ENCODE peak calls at places on chromosome 4, in eight cellular contexts. N is CD4-positive, alpha-beta T cell; X is mammary epithelial cell; R is H9; A is osteocyte; M is A549; G is endodermal cell; P is cardiac fibroblast. W is an unnamed sample.

GRCh38 chr4:32025840-32026459 is 1305.8 kb downstream of the PCDH7 start:
- DNase-seq in N (no peak), X (peak), R (no peak), A (no peak), M (peak), G (peak), P (peak), W (no peak)

GRCh38 chr4:41881931-41882621 is 53.2 kb upstream of the TMEM33 start:
- DNase-seq in N (no peak), X (no peak), R (peak), A (no peak), M (no peak), G (peak), P (no peak), W (no peak)

GRCh38 chr4:181504846-181505374 is 738.3 kb upstream of the TENM3 start:
- DNase-seq in N (no peak), X (no peak), R (no peak), A (no peak), M (no peak), G (no peak), P (no peak), W (no peak)

GRCh38 chr4:55125763-55126541 is 557 bp upstream of the KDR start:
- DNase-seq in N (no peak), X (peak), R (peak), A (no peak), M (no peak), G (peak), P (peak), W (no peak)

GRCh38 chr4:118981171-118981838 is 92.7 kb downstream of the SYNPO2 start:
- DNase-seq in N (no peak), X (no peak), R (no peak), A (no peak), M (no peak), G (peak), P (no peak), W (no peak)

GRCh38 chr4:8176547-8177399 is 18.2 kb upstream of the ABLIM2 start:
- DNase-seq in N (no peak), X (peak), R (peak), A (no peak), M (peak), G (peak), P (peak), W (no peak)

GRCh38 chr4:82780398-82781231 is 18.0 kb downstream of the SCD5 start:
- DNase-seq in N (no peak), X (no peak), R (peak), A (peak), M (no peak), G (peak), P (peak), W (no peak)

GRCh38 chr4:128483816-128484215 is 196.2 kb upstream of the PGRMC2 start:
- DNase-seq in N (no peak), X (no peak), R (no peak), A (no peak), M (no peak), G (no peak), P (peak), W (no peak)

GRCh38 chr4:55321707-55322264 is 24.3 kb upstream of the SRD5A3 start:
- DNase-seq in N (peak), X (peak), R (peak), A (no peak), M (peak), G (peak), P (peak), W (no peak)

GRCh38 chr4:121677524-121677923 is 19.3 kb downstream of the ANXA5 start:
- DNase-seq in N (no peak), X (no peak), R (no peak), A (no peak), M (no peak), G (no peak), P (no peak), W (no peak)

GRCh38 chr4:51830146-51830545 is 12.8 kb upstream of the DCUN1D4 start:
- DNase-seq in N (no peak), X (no peak), R (no peak), A (no peak), M (no peak), G (no peak), P (no peak), W (no peak)

GRCh38 chr4:38582445-38582844 is 81.6 kb upstream of the KLF3 start:
- DNase-seq in N (no peak), X (no peak), R (no peak), A (no peak), M (no peak), G (no peak), P (no peak), W (no peak)

GRCh38 chr4:155854597-155855226 is 11.4 kb downstream of the ASIC5 start:
- DNase-seq in N (no peak), X (no peak), R (no peak), A (no peak), M (peak), G (no peak), P (peak), W (no peak)

DNA sequence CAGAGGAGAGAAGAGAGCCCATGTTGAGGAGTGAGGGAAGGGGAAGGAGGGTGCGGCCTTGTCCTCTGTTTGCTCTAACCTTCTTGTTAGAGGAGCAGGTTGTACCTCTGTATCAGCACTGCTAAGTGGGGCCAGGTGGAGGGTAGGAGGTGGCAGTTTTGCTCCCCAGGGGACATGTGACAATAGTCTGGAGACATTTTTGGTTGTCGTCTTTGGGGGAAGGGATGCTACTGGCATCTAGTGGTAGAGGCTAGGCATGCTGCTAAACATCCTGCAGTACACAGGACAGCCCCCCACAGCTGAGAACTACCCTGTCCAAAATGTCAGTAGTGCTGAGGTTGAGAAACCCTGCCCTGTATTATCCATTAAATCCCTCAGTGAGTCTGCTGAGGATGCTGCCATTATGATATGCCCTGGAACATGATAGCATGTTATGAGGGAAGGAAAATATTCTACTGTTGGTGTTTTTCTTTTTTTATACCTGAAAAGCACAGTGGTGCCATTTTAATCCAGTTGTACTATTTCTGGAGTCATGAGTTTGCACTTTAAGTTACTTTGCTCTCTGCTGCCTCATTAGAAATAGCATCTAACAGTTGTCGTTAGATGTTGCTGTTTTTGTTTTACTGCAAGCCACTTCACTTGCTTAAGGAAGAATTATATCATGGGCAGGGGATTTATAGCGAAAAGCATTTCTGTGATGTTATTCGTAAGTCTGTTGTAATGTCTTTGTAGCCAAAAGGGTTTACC is 90.6 kb downstream of the LRP2BP start:
- DNase-seq in N (peak), X (peak), R (peak), A (no peak), M (no peak), G (peak), P (peak), W (no peak)
- TF ChIP-seq CTCF in N (no peak), X (peak), R (peak), A (peak), M (peak), G (peak), P (peak), W (no peak)

GRCh38 chr4:26784207-26784606 is 76.4 kb upstream of the STIM2 start:
- DNase-seq in N (no peak), X (no peak), R (no peak), A (no peak), M (no peak), G (no peak), P (no peak), W (no peak)
- TF ChIP-seq CTCF in N (no peak), X (no peak), R (no peak), A (no peak), M (no peak), G (no peak), P (no peak), W (no peak)

GRCh38 chr4:6373541-6374410 is 98.6 kb downstream of the PPP2R2C start:
- DNase-seq in N (no peak), X (no peak), R (no peak), A (no peak), M (no peak), G (no peak), P (no peak), W (no peak)

GRCh38 chr4:6369924-6370645 is 100.4 kb downstream of the WFS1 start:
- DNase-seq in N (no peak), X (no peak), R (peak), A (no peak), M (no peak), G (peak), P (no peak), W (no peak)

GRCh38 chr4:6371271-6371670 is 101.1 kb downstream of the PPP2R2C start:
- DNase-seq in N (no peak), X (no peak), R (no peak), A (no peak), M (no peak), G (no peak), P (no peak), W (no peak)

GRCh38 chr4:6372649-6373525 is 99.5 kb downstream of the PPP2R2C start:
- DNase-seq in N (no peak), X (peak), R (peak), A (no peak), M (peak), G (peak), P (peak), W (no peak)

DNA sequence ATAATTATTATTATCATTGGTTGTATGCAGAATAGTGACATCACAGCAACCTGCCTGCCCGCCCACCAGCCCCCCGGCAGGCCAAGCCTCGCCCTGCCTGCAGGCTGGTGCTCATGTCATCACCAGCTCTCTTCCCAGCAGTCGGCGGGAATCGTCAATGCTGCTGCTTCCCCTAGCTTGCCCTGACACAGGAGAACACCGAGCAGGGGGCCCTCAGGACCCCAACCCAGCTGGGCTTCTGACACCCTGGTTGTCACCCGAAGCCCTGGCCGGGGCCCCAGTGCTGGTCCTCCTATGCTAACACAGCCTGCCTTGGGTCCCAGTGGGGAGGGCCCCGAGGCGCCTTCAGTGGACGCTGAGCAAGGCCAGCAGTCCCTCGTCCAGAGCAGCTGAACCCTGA is 100.6 kb downstream of the PPP2R2C start:
- DNase-seq in N (no peak), X (no peak), R (no peak), A (no peak), M (no peak), G (no peak), P (no peak), W (no peak)
- TF ChIP-seq CTCF in N (no peak), X (no peak), R (no peak), A (no peak), M (no peak), G (no peak), P (no peak), W (no peak)

GRCh38 chr4:178738026-178738425 is 1295.8 kb upstream of the AGA start:
- DNase-seq in N (no peak), X (no peak), R (no peak), A (no peak), M (no peak), G (no peak), P (no peak), W (no peak)
- TF ChIP-seq CTCF in N (no peak), X (no peak), R (no peak), A (no peak), M (no peak), G (no peak), P (no peak), W (no peak)

DNA sequence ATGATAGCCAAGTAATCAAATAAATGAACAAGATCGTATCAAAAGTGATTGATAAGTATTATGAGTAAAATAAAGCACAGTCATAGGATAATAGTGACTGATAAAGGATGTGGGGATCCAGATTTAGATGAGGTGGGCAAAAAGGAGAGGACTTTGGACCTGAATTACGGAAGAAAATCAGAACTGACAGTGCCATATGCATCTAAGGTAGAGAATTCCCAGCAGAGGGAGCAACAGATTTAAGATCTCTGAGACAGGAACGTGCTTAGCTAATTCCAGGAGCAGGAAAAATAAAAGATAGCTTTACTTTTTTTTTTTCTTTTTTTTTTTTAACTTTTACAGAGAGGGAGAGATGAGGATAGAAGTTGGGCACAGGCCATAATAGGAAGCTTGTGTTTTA is 189.9 kb downstream of the NWD2 start:
- DNase-seq in N (no peak), X (no peak), R (no peak), A (no peak), M (no peak), G (no peak), P (peak), W (no peak)
- TF ChIP-seq CTCF in N (no peak), X (peak), R (peak), A (peak), M (peak), G (peak), P (peak), W (no peak)

W was measured in natural killer cell.